ENCODE peak calls at places on chromosomes 1 and 21, in nine cellular contexts. H, W, C, K, Y, E, T, B and I are unnamed samples.
A peak's percentile ranks its signal among the peaks of the same experiment; 100 is the strongest.

GRCh38 chr21:44785620-44786344 is 15.8 kb downstream of the UBE2G2 start:
- DNase-seq in W (no peak), C (no peak), B (no peak), Y (no peak), H (no peak), T (no peak), E (peak; percentile 38), K (no peak), I (no peak)

GRCh38 chr1:43302226-43302625 is 1.4 kb downstream of the TIE1 start:
- DNase-seq in E (no peak), B (no peak), H (no peak), C (no peak), Y (peak; percentile 8), W (no peak), K (no peak), T (no peak), I (no peak)

GRCh38 chr1:43772978-43773377 is 65.6 kb downstream of the ST3GAL3 start:
- DNase-seq in Y (no peak), K (no peak), W (no peak), E (no peak), B (no peak), C (no peak), T (no peak), H (no peak), I (no peak)

GRCh38 chr1:95309031-95309459 is 75.0 kb downstream of the RWDD3 start:
- DNase-seq in Y (no peak), B (peak; percentile 43), E (peak; percentile 19), K (no peak), H (peak; percentile 20), W (no peak), C (no peak), T (peak; percentile 40), I (no peak)

GRCh38 chr21:45334591-45335081 is 46.9 kb upstream of the POFUT2 start:
- DNase-seq in H (no peak), K (no peak), Y (no peak), T (no peak), C (no peak), E (no peak), W (peak; percentile 56), B (peak; percentile 10), I (no peak)

GRCh38 chr1:245881767-245882391 is 625.2 kb downstream of the SMYD3 start:
- DNase-seq in E (no peak), Y (no peak), K (no peak), H (no peak), C (no peak), B (no peak), T (no peak), W (no peak), I (no peak)

GRCh38 chr1:154752273-154753030 is 117.6 kb downstream of the KCNN3 start:
- DNase-seq in H (no peak), B (no peak), Y (no peak), T (no peak), E (no peak), W (no peak), K (no peak), C (no peak), I (no peak)

GRCh38 chr1:149942207-149942606 is 5.5 kb upstream of the MTMR11 start:
- DNase-seq in Y (no peak), E (no peak), B (peak; percentile 67), T (peak; percentile 28), H (peak; percentile 48), K (no peak), W (no peak), C (no peak), I (no peak)

GRCh38 chr21:31911138-31911907 is 38.5 kb downstream of the HUNK start:
- DNase-seq in H (no peak), B (no peak), T (peak; percentile 38), K (no peak), E (no peak), C (no peak), W (no peak), Y (no peak), I (no peak)

GRCh38 chr1:27099154-27099903 is 55.6 kb downstream of the SLC9A1 start:
- DNase-seq in C (peak; percentile 42), K (no peak), H (peak; percentile 73), B (no peak), T (peak; percentile 38), Y (peak; percentile 89), E (no peak), W (peak; percentile 94), I (no peak)

GRCh38 chr1:21472861-21473260 is 32.9 kb downstream of the NBPF3 start:
- DNase-seq in B (no peak), H (no peak), C (no peak), E (no peak), Y (no peak), T (no peak), W (no peak), K (no peak), I (no peak)

GRCh38 chr1:201766117-201766863 is 62.7 kb upstream of the IPO9 start:
- DNase-seq in B (no peak), C (peak; percentile 30), Y (peak; percentile 68), H (peak; percentile 65), K (no peak), E (no peak), T (peak; percentile 41), W (no peak), I (no peak)

GRCh38 chr1:247118946-247119446 is 14.8 kb upstream of the ZNF669 start:
- DNase-seq in Y (no peak), W (no peak), C (no peak), E (no peak), T (no peak), B (peak; percentile 89), K (no peak), H (no peak), I (peak; percentile 5)

GRCh38 chr1:228870041-228870713 is 134.9 kb downstream of the RHOU start:
- DNase-seq in E (no peak), C (no peak), K (no peak), Y (no peak), B (no peak), T (no peak), W (no peak), H (no peak), I (no peak)

GRCh38 chr1:228873714-228874113 is 138.4 kb downstream of the RHOU start:
- DNase-seq in T (no peak), W (no peak), K (no peak), B (no peak), Y (no peak), E (no peak), C (no peak), H (no peak), I (no peak)

GRCh38 chr1:228869312-228869824 is 134.1 kb downstream of the RHOU start:
- DNase-seq in K (no peak), H (no peak), E (no peak), W (no peak), T (no peak), Y (no peak), C (no peak), B (no peak), I (no peak)

GRCh38 chr1:228872080-228872479 is 136.8 kb downstream of the RHOU start:
- DNase-seq in B (no peak), E (no peak), C (no peak), K (no peak), H (no peak), Y (no peak), T (no peak), W (no peak), I (no peak)

GRCh38 chr1:228871314-228872061 is 136.2 kb downstream of the RHOU start:
- DNase-seq in T (no peak), K (no peak), C (no peak), W (no peak), Y (no peak), B (no peak), H (no peak), E (no peak), I (no peak)
- H3K27ac ChIP-seq in T (no peak overlapping the region), K (no peak overlapping the region), C (no peak overlapping the region), W (no peak overlapping the region), Y (no peak overlapping the region), B (no peak overlapping the region), H (no peak overlapping the region), E (no peak overlapping the region), I (peak overlapping the region; percentile 56)

GRCh38 chr1:212782422-212783154 is 9.0 kb downstream of the NSL1 start:
- DNase-seq in W (no peak), B (no peak), H (no peak), C (no peak), E (no peak), T (peak; percentile 8), K (no peak), Y (peak; percentile 40), I (no peak)
- H3K27ac ChIP-seq in W (no peak overlapping the region), B (no peak overlapping the region), H (no peak overlapping the region), C (no peak overlapping the region), E (no peak overlapping the region), T (no peak overlapping the region), K (no peak overlapping the region), Y (peak overlapping the region; percentile 71), I (no peak overlapping the region)

GRCh38 chr1:89865498-89866385 is 44.9 kb downstream of the LRRC8D start:
- DNase-seq in W (no peak), E (no peak), C (no peak), H (no peak), T (peak; percentile 85), K (no peak), Y (no peak), B (no peak), I (no peak)
- H3K27ac ChIP-seq in W (no peak overlapping the region), E (no peak overlapping the region), C (no peak overlapping the region), H (no peak overlapping the region), T (no peak overlapping the region), K (no peak overlapping the region), Y (no peak overlapping the region), B (no peak overlapping the region), I (peak overlapping the region; percentile 49)

DNA sequence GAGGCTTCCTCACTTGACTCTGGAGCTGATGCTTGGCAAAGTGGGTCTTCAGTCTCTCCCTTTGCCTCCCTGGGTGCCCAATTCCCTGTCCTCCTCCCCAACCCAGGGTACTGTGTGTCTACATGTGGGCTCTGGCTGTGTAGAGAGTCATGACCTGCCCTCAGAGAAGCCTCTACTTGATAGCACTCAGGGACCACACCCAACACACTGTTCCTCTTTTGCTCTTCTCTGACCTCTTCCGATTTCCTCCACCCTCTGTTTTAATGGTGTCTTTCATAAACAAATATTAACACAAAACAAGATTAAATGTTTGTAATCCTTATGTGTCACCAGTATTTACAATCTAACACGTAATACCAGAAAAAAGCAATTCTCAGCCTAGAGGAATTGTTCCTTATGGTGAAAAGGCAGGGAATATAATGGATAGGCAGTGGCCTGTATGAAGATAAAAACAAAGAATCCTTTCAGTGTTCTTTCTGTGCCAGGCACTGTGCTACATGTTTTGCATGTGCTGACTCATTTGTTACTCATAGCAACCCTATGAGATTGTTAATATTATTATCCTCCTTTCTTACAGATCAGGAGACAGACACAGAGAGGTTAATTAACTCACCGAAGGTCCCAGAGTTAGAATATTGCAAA is 58.2 kb downstream of the HSD3B1 start:
- DNase-seq in W (no peak), E (no peak), T (no peak), H (no peak), C (no peak), Y (no peak), K (no peak), B (no peak), I (no peak)
- H3K27ac ChIP-seq in W (no peak overlapping the region), E (no peak overlapping the region), T (no peak overlapping the region), H (no peak overlapping the region), C (no peak overlapping the region), Y (no peak overlapping the region), K (no peak overlapping the region), B (no peak overlapping the region), I (no peak overlapping the region)